ENCODE peak calls at places on chromosomes 6 and 20, in nine cellular contexts. K, N, F, C, G, X, E, I and O are unnamed samples.

GRCh38 chr6:88965691-88966090 is 2.3 kb upstream of the RNGTT start:
- DNase-seq in I (no peak), E (no peak), K (no peak), F (no peak), X (no peak), N (no peak), G (no peak), C (no peak), O (no peak)

GRCh38 chr6:83341765-83342164 is 89.1 kb downstream of the ME1 start:
- DNase-seq in I (no peak), G (no peak), N (no peak), C (no peak), F (no peak), E (no peak), K (no peak), X (no peak), O (no peak)

GRCh38 chr6:109372070-109372585 is 10.1 kb downstream of the CD164 start:
- DNase-seq in F (no peak), C (no peak), E (no peak), G (no peak), N (no peak), K (no peak), I (no peak), X (no peak), O (peak; percentile 75)

GRCh38 chr6:85472744-85473143 is 22.9 kb downstream of the NT5E start:
- DNase-seq in X (no peak), F (no peak), C (no peak), E (peak; percentile 65), N (no peak), K (peak; percentile 61), G (no peak), I (no peak), O (peak; percentile 90)

GRCh38 chr6:48150701-48151100 is 39.7 kb upstream of the PTCHD4 start:
- DNase-seq in I (no peak), N (no peak), X (no peak), F (no peak), C (no peak), E (no peak), K (no peak), G (no peak), O (no peak)

GRCh38 chr20:8454137-8454712 is 322.2 kb downstream of the PLCB1 start:
- DNase-seq in C (peak; percentile 2), K (peak; percentile 97), N (no peak), F (no peak), X (no peak), G (no peak), I (peak; percentile 52), E (peak; percentile 96), O (no peak)

GRCh38 chr20:50694379-50695143 is 3.2 kb upstream of the RIPOR3 start:
- DNase-seq in I (no peak), G (no peak), F (no peak), X (no peak), C (no peak), N (no peak), E (peak; percentile 15), K (peak; percentile 36), O (no peak)

GRCh38 chr6:90230547-90231240 is 65.9 kb downstream of the BACH2 start:
- DNase-seq in N (no peak), I (no peak), C (no peak), F (no peak), E (no peak), K (no peak), G (no peak), X (no peak), O (no peak)

GRCh38 chr6:112466378-112467151 is 119.4 kb downstream of the RFPL4B start:
- DNase-seq in K (peak; percentile 69), G (no peak), I (no peak), E (peak; percentile 67), N (no peak), C (no peak), F (no peak), X (no peak), O (peak; percentile 80)

GRCh38 chr6:128601060-128601459 is 80.7 kb upstream of the PTPRK start:
- DNase-seq in X (no peak), K (peak; percentile 49), G (no peak), E (no peak), N (no peak), C (no peak), F (no peak), I (no peak), O (peak; percentile 60)

GRCh38 chr6:422423-423061 is 31.0 kb downstream of the IRF4 start:
- DNase-seq in C (no peak), G (no peak), N (no peak), F (no peak), K (peak; percentile 97), X (no peak), E (peak; percentile 76), I (peak; percentile 97), O (peak; percentile 73)

GRCh38 chr6:159378361-159378760 is 209.2 kb downstream of the FNDC1 start:
- DNase-seq in E (no peak), I (no peak), K (no peak), F (no peak), N (no peak), X (no peak), G (no peak), C (no peak), O (no peak)

GRCh38 chr20:32142991-32143390 is 33.5 kb downstream of the TM9SF4 start:
- DNase-seq in K (no peak), I (no peak), F (no peak), G (no peak), E (no peak), X (no peak), C (no peak), N (no peak), O (no peak)

GRCh38 chr6:57173886-57174510 is 1.9 kb downstream of the BAG2 start:
- DNase-seq in F (no peak), K (peak; percentile 84), X (no peak), C (no peak), I (peak; percentile 48), G (no peak), N (no peak), E (peak; percentile 60), O (no peak)

GRCh38 chr6:57177545-57178225 is 5.6 kb downstream of the BAG2 start:
- DNase-seq in C (no peak), I (no peak), E (no peak), F (no peak), X (no peak), K (peak; percentile 30), G (peak; percentile 29), N (no peak), O (no peak)

GRCh38 chr6:57174511-57174907 is 2.4 kb downstream of the BAG2 start:
- DNase-seq in G (no peak), C (no peak), I (no peak), E (no peak), F (no peak), X (no peak), N (no peak), K (no peak), O (no peak)

GRCh38 chr6:57173056-57173885 is 1.1 kb downstream of the BAG2 start:
- DNase-seq in G (peak; percentile 17), C (peak; percentile 40), F (no peak), E (no peak), K (peak; percentile 24), N (no peak), I (no peak), X (no peak), O (no peak)

GRCh38 chr6:57172136-57173055 is at the start of gene BAG2:
- DNase-seq in X (peak; percentile 80), N (peak; percentile 77), I (peak; percentile 61), E (peak; percentile 85), C (peak; percentile 93), G (peak; percentile 88), K (peak; percentile 90), F (peak; percentile 77), O (peak; percentile 53)
- TF ChIP-seq CTCF in X (peak; percentile 36), N (peak; percentile 46), I (peak; percentile 18), E (peak; percentile 60), C (no peak), G (peak; percentile 28), K (no peak), F (peak; percentile 10), O (peak; percentile 4)

GRCh38 chr20:63707558-63708300 is at the start of the genes ARFRP1 and ZGPAT:
- DNase-seq in I (no peak), G (peak; percentile 93), C (peak; percentile 92), E (peak; percentile 58), X (peak; percentile 89), N (peak; percentile 83), F (peak; percentile 85), K (peak; percentile 67), O (peak; percentile 35)
- TF ChIP-seq CTCF in I (no peak), G (no peak), C (no peak), E (no peak), X (no peak), N (no peak), F (no peak), K (no peak), O (no peak)

GRCh38 chr6:169168706-169169105 is 84.9 kb downstream of the THBS2 start:
- DNase-seq in K (no peak), C (no peak), I (no peak), E (no peak), F (no peak), G (no peak), X (no peak), N (no peak), O (no peak)

GRCh38 chr6:169169375-169169774 is 84.3 kb downstream of the THBS2 start:
- DNase-seq in X (no peak), E (no peak), C (no peak), G (no peak), K (no peak), N (no peak), I (no peak), F (no peak), O (no peak)

GRCh38 chr6:169170583-169170955 is 83.1 kb downstream of the THBS2 start:
- DNase-seq in E (no peak), G (no peak), C (no peak), X (no peak), K (no peak), F (no peak), I (no peak), N (no peak), O (no peak)

GRCh38 chr6:169171010-169171409 is 82.6 kb downstream of the THBS2 start:
- DNase-seq in C (no peak), N (no peak), E (no peak), F (no peak), I (no peak), G (no peak), X (no peak), K (no peak), O (no peak)

DNA sequence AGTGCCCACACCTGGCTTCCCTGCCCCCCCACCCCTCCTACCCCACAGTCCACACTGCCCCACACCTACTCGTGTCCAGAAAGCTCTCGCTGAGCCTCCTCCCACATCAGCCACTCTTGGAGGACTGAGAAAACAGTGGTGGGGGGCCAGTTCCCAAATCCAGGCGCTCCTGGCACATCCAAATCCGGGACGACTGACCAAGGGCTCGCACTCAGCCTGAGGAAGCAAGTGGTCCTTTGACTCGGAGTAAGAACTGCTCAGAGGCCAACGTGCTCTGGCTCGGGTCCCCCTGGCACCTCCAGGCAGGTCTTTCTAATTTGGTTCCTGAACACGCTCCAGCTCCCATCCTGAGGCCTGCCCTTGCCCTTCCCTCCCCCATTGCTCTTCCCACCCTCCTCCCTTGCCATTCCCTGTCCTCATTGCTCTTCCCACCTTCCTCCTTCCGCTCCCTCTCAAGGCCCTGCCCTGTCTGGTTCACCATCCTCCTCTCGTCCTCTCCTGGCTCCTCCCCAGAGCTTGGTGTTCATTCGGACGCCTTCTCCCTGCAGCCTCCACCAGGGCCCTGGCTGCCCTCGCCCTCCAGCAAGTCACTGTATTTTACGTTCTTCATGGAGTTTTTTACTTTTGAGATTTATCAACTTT is 83.6 kb downstream of the THBS2 start:
- DNase-seq in K (no peak), N (no peak), I (no peak), E (no peak), G (no peak), X (no peak), C (no peak), F (no peak), O (no peak)
- TF ChIP-seq CTCF in K (no peak), N (no peak), I (no peak), E (no peak), G (no peak), X (no peak), C (no peak), F (no peak), O (no peak)

GRCh38 chr6:25472314-25472713 is 179.7 kb upstream of the SCGN start:
- DNase-seq in G (no peak), X (no peak), I (no peak), N (no peak), K (no peak), F (peak; percentile 8), E (no peak), C (no peak), O (peak; percentile 71)
- TF ChIP-seq CTCF in G (no peak), X (no peak), I (peak; percentile 10), N (peak; percentile 51), K (peak; percentile 11), F (peak; percentile 50), E (peak; percentile 51), C (no peak), O (peak; percentile 53)